ENCODE peak calls at places on chromosomes 4 and X, in five cellular contexts. X is GM12878, T is GM23338, L is upper lobe of left lung, R is K562. W is an unnamed sample. For H3K36me3 and H3K4me1, the result is how much of the 10 kb centered on the place peaks cover.

GRCh38 chr4:86935499-86935832 is 655 bp downstream of the AFF1 start:
- DNase-seq in X (no peak), T (peak), L (peak), R (no peak), W (no peak)

GRCh38 chr4:181498148-181498547 is 745.1 kb upstream of the TENM3 start:
- DNase-seq in X (no peak), T (no peak), L (no peak), R (no peak), W (no peak)

GRCh38 chr4:182015893-182016292 is 227.3 kb upstream of the TENM3 start:
- DNase-seq in X (no peak), T (no peak), L (no peak), R (no peak), W (no peak)

GRCh38 chr4:119337010-119337409 is 15.1 kb upstream of the FABP2 start:
- DNase-seq in X (no peak), T (no peak), L (peak), R (no peak), W (no peak)

GRCh38 chr4:76909711-76910110 is 11.8 kb upstream of the SOWAHB start:
- DNase-seq in X (no peak), T (no peak), L (no peak), R (no peak), W (no peak)

GRCh38 chr4:137601924-137602323 is 69.6 kb upstream of the PCDH18 start:
- DNase-seq in X (no peak), T (no peak), L (no peak), R (no peak), W (no peak)

GRCh38 chr4:19329631-19330030 is 922.1 kb upstream of the SLIT2 start:
- DNase-seq in X (no peak), T (no peak), L (no peak), R (no peak), W (no peak)

GRCh38 chrX:138082881-138083280 is 517.0 kb downstream of the ZIC3 start:
- DNase-seq in X (no peak), T (no peak), L (no peak), R (no peak), W (no peak)

GRCh38 chr4:173121044-173121685 is 47.4 kb upstream of the GALNT7 start:
- DNase-seq in X (peak), T (peak), L (peak), R (peak), W (no peak)

GRCh38 chrX:21963736-21964135 is 23.2 kb downstream of the SMS start:
- DNase-seq in X (no peak), T (no peak), L (peak), R (no peak), W (no peak)
- TF ChIP-seq POLR2AphosphoS5 in X (no peak), T (no peak), L (no peak), R (no peak), W (no peak)

GRCh38 chr4:185346975-185347601 is 48.6 kb downstream of the LRP2BP start:
- DNase-seq in X (no peak), T (no peak), L (no peak), R (no peak), W (no peak)

GRCh38 chr4:185341841-185342240 is 53.9 kb downstream of the LRP2BP start:
- DNase-seq in X (peak), T (no peak), L (no peak), R (no peak), W (no peak)

GRCh38 chr4:185343726-185344581 is 51.8 kb downstream of the LRP2BP start:
- DNase-seq in X (no peak), T (no peak), L (no peak), R (no peak), W (no peak)

GRCh38 chr4:185341377-185341776 is 54.3 kb downstream of the LRP2BP start:
- DNase-seq in X (no peak), T (no peak), L (no peak), R (no peak), W (no peak)

GRCh38 chr4:185344743-185345538 is 50.8 kb downstream of the LRP2BP start:
- DNase-seq in X (peak), T (no peak), L (no peak), R (no peak), W (no peak)
- H3K36me3 ChIP-seq in X (under half), T (under half), L (half or more), R (under half), W (half or more)

GRCh38 chr4:142372570-142373300 is 473.4 kb downstream of the INPP4B start:
- DNase-seq in X (no peak), T (no peak), L (no peak), R (no peak), W (no peak)

GRCh38 chr4:142367326-142368188 is 478.5 kb downstream of the INPP4B start:
- DNase-seq in X (no peak), T (no peak), L (no peak), R (no peak), W (no peak)

GRCh38 chr4:142366821-142367220 is 479.3 kb downstream of the INPP4B start:
- DNase-seq in X (no peak), T (peak), L (no peak), R (no peak), W (no peak)

GRCh38 chr4:142365386-142365785 is 480.7 kb downstream of the INPP4B start:
- DNase-seq in X (no peak), T (no peak), L (no peak), R (no peak), W (no peak)

DNA sequence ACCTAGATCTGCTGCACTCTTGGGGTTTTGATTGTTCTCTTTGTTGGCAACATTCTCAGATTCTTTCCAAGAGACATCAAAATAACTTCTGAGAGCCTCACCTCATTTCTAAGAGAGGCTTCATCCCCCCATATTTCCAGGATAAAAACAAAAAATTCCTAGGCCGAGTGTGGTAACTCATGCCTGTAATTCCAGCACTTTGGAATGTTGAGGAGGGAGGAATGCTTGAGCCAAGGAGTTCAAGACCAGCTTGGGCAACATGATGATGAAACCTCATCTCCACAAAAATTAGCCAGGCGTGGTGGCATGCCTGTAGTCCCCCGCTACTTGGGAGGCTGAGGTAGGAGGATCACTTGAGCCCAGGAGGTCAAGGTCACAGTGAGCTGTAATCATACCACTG is 477.0 kb downstream of the INPP4B start:
- DNase-seq in X (no peak), T (no peak), L (no peak), R (no peak), W (no peak)
- H3K4me1 ChIP-seq in X (under half), T (under half), L (under half), R (under half), W (under half)

DNA sequence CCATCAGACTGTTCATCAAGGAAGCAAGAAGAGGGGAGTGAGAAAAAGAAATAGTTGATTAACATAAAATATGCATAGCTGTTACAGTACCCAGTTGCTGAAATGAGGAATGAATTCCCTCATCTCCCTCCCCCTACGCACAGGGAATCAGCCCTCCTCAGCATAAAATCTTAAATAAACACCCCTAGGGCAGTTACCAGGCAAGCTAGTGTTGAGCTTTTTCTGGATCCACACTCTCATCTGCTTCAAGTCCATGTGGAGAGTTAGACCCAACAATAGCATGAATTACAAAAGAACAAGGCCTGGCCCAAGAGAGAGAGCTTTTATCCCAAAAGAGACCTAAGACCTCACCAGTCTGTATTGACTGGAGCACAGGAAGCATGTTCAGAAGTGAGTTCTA is 19.0 kb upstream of the SYTL4 start:
- DNase-seq in X (no peak), T (no peak), L (no peak), R (no peak), W (no peak)
- TF ChIP-seq POLR2AphosphoS5 in X (no peak), T (no peak), L (no peak), R (no peak), W (no peak)

GRCh38 chrX:115630204-115630603 is 69.2 kb downstream of the PLS3 start:
- DNase-seq in X (no peak), T (no peak), L (no peak), R (no peak), W (no peak)
- H3K36me3 ChIP-seq in X (under half), T (under half), L (under half), R (under half), W (under half)

DNA sequence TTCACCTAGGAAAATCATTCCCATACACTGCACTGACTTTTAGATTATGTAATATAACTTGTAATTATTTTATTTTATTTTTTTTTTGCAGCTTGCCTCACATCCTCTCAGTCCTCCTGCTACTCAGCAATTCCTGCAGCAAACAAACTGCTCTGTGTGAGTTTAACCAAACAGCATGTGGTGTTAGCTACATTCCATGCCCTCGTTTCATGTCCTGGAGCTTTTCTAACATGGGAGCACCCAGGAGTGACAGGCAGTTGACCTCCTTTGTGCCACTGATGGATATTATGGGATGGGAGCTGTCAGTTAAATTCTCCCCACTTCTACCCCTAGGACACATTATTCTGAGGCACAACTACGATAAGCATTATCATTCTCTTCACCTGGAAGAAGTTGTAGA is 24.8 kb downstream of the CXCL1 start:
- DNase-seq in X (no peak), T (no peak), L (no peak), R (no peak), W (no peak)
- H3K4me1 ChIP-seq in X (under half), T (under half), L (under half), R (under half), W (under half)

GRCh38 chrX:21153503-21153902 is 220.7 kb upstream of the CNKSR2 start:
- DNase-seq in X (no peak), T (no peak), L (no peak), R (no peak), W (no peak)

GRCh38 chrX:21153033-21153432 is 221.2 kb upstream of the CNKSR2 start:
- DNase-seq in X (no peak), T (no peak), L (no peak), R (no peak), W (no peak)

GRCh38 chrX:21151051-21151450 is 223.2 kb upstream of the CNKSR2 start:
- DNase-seq in X (no peak), T (no peak), L (no peak), R (no peak), W (no peak)

DNA sequence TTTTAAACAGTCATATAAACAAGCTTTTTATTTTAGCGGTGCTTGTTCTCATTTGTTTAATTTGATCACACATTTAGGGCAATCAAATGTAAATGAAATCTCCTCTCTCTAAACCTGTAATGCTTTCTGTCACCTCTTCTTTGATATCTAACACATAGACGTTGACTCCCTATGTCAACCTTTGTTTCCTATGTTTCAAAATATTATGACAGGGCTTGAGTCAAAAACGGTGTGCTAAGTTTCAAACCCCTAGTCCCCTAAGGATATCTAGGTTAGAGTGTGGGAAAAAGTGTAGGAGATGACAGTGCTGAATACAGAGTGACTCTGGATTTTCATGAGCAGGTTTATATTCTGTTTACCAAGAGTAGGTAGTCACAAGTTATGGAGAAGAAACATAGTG is 224.0 kb upstream of the CNKSR2 start:
- DNase-seq in X (no peak), T (no peak), L (no peak), R (no peak), W (no peak)
- TF ChIP-seq POLR2AphosphoS5 in X (no peak), T (no peak), L (no peak), R (no peak), W (no peak)

GRCh38 chr4:8131210-8131609 is 27.4 kb downstream of the ABLIM2 start:
- DNase-seq in X (no peak), T (no peak), L (no peak), R (no peak), W (no peak)

GRCh38 chr4:8132400-8132799 is 26.2 kb downstream of the ABLIM2 start:
- DNase-seq in X (no peak), T (no peak), L (no peak), R (no peak), W (no peak)

GRCh38 chr4:8133897-8134542 is 24.6 kb downstream of the ABLIM2 start:
- DNase-seq in X (no peak), T (peak), L (no peak), R (no peak), W (peak)

GRCh38 chr4:8131826-8132225 is 26.8 kb downstream of the ABLIM2 start:
- DNase-seq in X (no peak), T (no peak), L (no peak), R (no peak), W (no peak)

GRCh38 chr4:8132947-8133705 is 25.5 kb downstream of the ABLIM2 start:
- DNase-seq in X (no peak), T (no peak), L (no peak), R (no peak), W (no peak)
- H3K36me3 ChIP-seq in X (under half), T (under half), L (under half), R (under half), W (under half)

W was measured in spleen.